ENCODE peak calls at places on chromosome 1, in five cellular contexts. W is ureter, L is epithelial cell of proximal tubule, O is choroid plexus epithelial cell, Z is glutamatergic neuron. G is an unnamed sample.

GRCh38 chr1:231814031-231814430 is 187.4 kb downstream of the DISC1 start:
- DNase-seq in L (no peak), W (no peak), O (peak), Z (no peak), G (no peak)

GRCh38 chr1:41500378-41500777 is 15.9 kb upstream of the EDN2 start:
- DNase-seq in L (no peak), O (no peak), Z (no peak), W (peak), G (no peak)

GRCh38 chr1:85358702-85359438 is 82.4 kb upstream of the BCL10 start:
- DNase-seq in L (no peak), O (no peak), W (no peak), Z (no peak), G (no peak)

GRCh38 chr1:3093928-3094626 is 25.1 kb downstream of the PRDM16 start:
- DNase-seq in L (no peak), O (no peak), Z (no peak), W (no peak), G (no peak)

GRCh38 chr1:94048413-94049164 is 72.4 kb downstream of the ABCA4 start:
- DNase-seq in L (no peak), O (peak), Z (no peak), W (no peak), G (no peak)

GRCh38 chr1:247387096-247387495 is 28.9 kb upstream of the NLRP3 start:
- DNase-seq in W (no peak), Z (no peak), O (no peak), L (no peak), G (no peak)

GRCh38 chr1:110163591-110163990 is 13.3 kb downstream of the SLC6A17 start:
- DNase-seq in Z (no peak), W (no peak), O (no peak), L (no peak), G (no peak)

GRCh38 chr1:106232128-106232527 is 824.3 kb upstream of the PRMT6 start:
- DNase-seq in O (peak), L (no peak), Z (no peak), W (no peak), G (no peak)

G was measured in hepatocyte.